ENCODE peak calls at places on chromosomes 1 and 21, in six cellular contexts. C, Y, J, B, Q and S are unnamed samples.

GRCh38 chr1:229970714-229971113 is 96.3 kb upstream of the GALNT2 start:
- DNase-seq in C (no peak), Y (no peak), J (no peak), B (no peak), Q (no peak), S (no peak)

GRCh38 chr1:153395136-153395685 is 4.3 kb upstream of the S100A8 start:
- DNase-seq in C (peak), Y (no peak), J (no peak), B (no peak), Q (no peak), S (peak)

GRCh38 chr1:3244539-3245315 is 175.7 kb downstream of the PRDM16 start:
- DNase-seq in C (no peak), Y (no peak), J (no peak), B (no peak), Q (no peak), S (peak)

GRCh38 chr1:41530411-41530810 is 45.9 kb upstream of the EDN2 start:
- DNase-seq in C (no peak), Y (no peak), J (no peak), B (no peak), Q (no peak), S (no peak)

GRCh38 chr1:28508435-28508754 is 2.6 kb downstream of the RCC1 start:
- DNase-seq in C (no peak), Y (peak), J (no peak), B (peak), Q (no peak), S (peak)

GRCh38 chr1:41045740-41046139 is 24.2 kb upstream of the SLFNL1 start:
- DNase-seq in C (peak), Y (no peak), J (no peak), B (no peak), Q (no peak), S (peak)

GRCh38 chr1:233410906-233411305 is 83.4 kb downstream of the MAP3K21 start:
- DNase-seq in C (no peak), Y (no peak), J (no peak), B (no peak), Q (no peak), S (no peak)

GRCh38 chr1:97144527-97144926 is 422.9 kb downstream of the PTBP2 start:
- DNase-seq in C (no peak), Y (peak), J (no peak), B (no peak), Q (no peak), S (peak)

GRCh38 chr1:51768971-51769601 is 109.4 kb downstream of the NRDC start:
- DNase-seq in C (no peak), Y (peak), J (peak), B (peak), Q (peak), S (peak)

GRCh38 chr1:6601049-6601864 is 1.4 kb downstream of the KLHL21 start:
- DNase-seq in C (peak), Y (peak), J (peak), B (peak), Q (peak), S (peak)

GRCh38 chr1:234486858-234487830 is 8.2 kb upstream of the TARBP1 start:
- DNase-seq in C (peak), Y (peak), J (no peak), B (peak), Q (peak), S (peak)

GRCh38 chr1:184075040-184076029 is 23.8 kb downstream of the TSEN15 start:
- DNase-seq in C (no peak), Y (peak), J (no peak), B (peak), Q (peak), S (peak)

GRCh38 chr1:218488986-218489385 is 143.8 kb downstream of the TGFB2 start:
- DNase-seq in C (peak), Y (peak), J (no peak), B (no peak), Q (no peak), S (no peak)

GRCh38 chr21:21412096-21412495 is 413.9 kb downstream of the NCAM2 start:
- DNase-seq in C (no peak), Y (no peak), J (no peak), B (no peak), Q (no peak), S (no peak)

GRCh38 chr1:207938016-207938415 is 27.1 kb upstream of the CD34 start:
- DNase-seq in C (no peak), Y (peak), J (no peak), B (no peak), Q (peak), S (peak)

GRCh38 chr1:72281637-72282270 is 585 bp downstream of the NEGR1 start:
- DNase-seq in C (no peak), Y (peak), J (no peak), B (no peak), Q (no peak), S (peak)

GRCh38 chr1:232486006-232486405 is 143.9 kb downstream of the SIPA1L2 start:
- DNase-seq in C (no peak), Y (no peak), J (no peak), B (no peak), Q (no peak), S (peak)

GRCh38 chr1:56566994-56567393 is 12.4 kb downstream of the PLPP3 start:
- DNase-seq in C (no peak), Y (no peak), J (no peak), B (no peak), Q (no peak), S (no peak)

GRCh38 chr1:27233677-27234053 is 767 bp upstream of the WDTC1 start:
- DNase-seq in C (peak), Y (no peak), J (no peak), B (no peak), Q (peak), S (no peak)